ENCODE peak calls at places on chromosomes 3 and 15, in eight cellular contexts. One of them, this sample, is unnamed.
A peak's percentile ranks its signal among the peaks of the same experiment; 100 is the strongest.

GRCh38 chr15:78120523-78120922 is 10.7 kb downstream of the CIB2 start:
- DNase-seq in osteoblast: no peak
- DNase-seq in CD4-positive, CD25-positive, alpha-beta regulatory T cell: no peak
- DNase-seq in aorta: no peak
- DNase-seq in heart right ventricle: no peak
- DNase-seq in RWPE2: no peak
- DNase-seq in IMR-90: no peak
- DNase-seq in A549: no peak
- DNase-seq in this sample: no peak

GRCh38 chr15:63870403-63871209 is 36.9 kb upstream of the HERC1 start:
- DNase-seq in osteoblast: peak; percentile 96
- DNase-seq in CD4-positive, CD25-positive, alpha-beta regulatory T cell: no peak
- DNase-seq in aorta: peak; percentile 62
- DNase-seq in heart right ventricle: peak; percentile 20
- DNase-seq in RWPE2: no peak
- DNase-seq in IMR-90: peak; percentile 85
- DNase-seq in A549: peak; percentile 44
- DNase-seq in this sample: no peak

GRCh38 chr3:30440880-30441279 is 165.5 kb upstream of the TGFBR2 start:
- DNase-seq in osteoblast: no peak
- DNase-seq in CD4-positive, CD25-positive, alpha-beta regulatory T cell: no peak
- DNase-seq in aorta: no peak
- DNase-seq in heart right ventricle: no peak
- DNase-seq in RWPE2: no peak
- DNase-seq in IMR-90: no peak
- DNase-seq in A549: no peak
- DNase-seq in this sample: no peak

GRCh38 chr3:122858373-122858772 is 63.5 kb downstream of the SLC49A4 start:
- DNase-seq in osteoblast: no peak
- DNase-seq in CD4-positive, CD25-positive, alpha-beta regulatory T cell: no peak
- DNase-seq in aorta: no peak
- DNase-seq in heart right ventricle: no peak
- DNase-seq in RWPE2: no peak
- DNase-seq in IMR-90: peak; percentile 25
- DNase-seq in A549: no peak
- DNase-seq in this sample: no peak

GRCh38 chr15:99442268-99442897 is 123.4 kb upstream of the MEF2A start:
- DNase-seq in osteoblast: peak; percentile 98
- DNase-seq in CD4-positive, CD25-positive, alpha-beta regulatory T cell: no peak
- DNase-seq in aorta: peak; percentile 82
- DNase-seq in heart right ventricle: peak; percentile 76
- DNase-seq in RWPE2: peak; percentile 86
- DNase-seq in IMR-90: peak; percentile 90
- DNase-seq in A549: peak; percentile 52
- DNase-seq in this sample: no peak

GRCh38 chr3:39126532-39127071 is 19.1 kb downstream of the TTC21A start:
- DNase-seq in osteoblast: peak; percentile 91
- DNase-seq in CD4-positive, CD25-positive, alpha-beta regulatory T cell: peak; percentile 46
- DNase-seq in aorta: no peak
- DNase-seq in heart right ventricle: no peak
- DNase-seq in RWPE2: no peak
- DNase-seq in IMR-90: peak; percentile 65
- DNase-seq in A549: no peak
- DNase-seq in this sample: no peak

GRCh38 chr3:56593455-56594158 is 36.6 kb downstream of the CCDC66 start:
- DNase-seq in osteoblast: no peak
- DNase-seq in CD4-positive, CD25-positive, alpha-beta regulatory T cell: peak; percentile 83
- DNase-seq in aorta: no peak
- DNase-seq in heart right ventricle: no peak
- DNase-seq in RWPE2: no peak
- DNase-seq in IMR-90: no peak
- DNase-seq in A549: no peak
- DNase-seq in this sample: peak; percentile 78

GRCh38 chr3:183911763-183912506 is 27.3 kb upstream of the PARL start:
- DNase-seq in osteoblast: no peak
- DNase-seq in CD4-positive, CD25-positive, alpha-beta regulatory T cell: no peak
- DNase-seq in aorta: no peak
- DNase-seq in heart right ventricle: no peak
- DNase-seq in RWPE2: no peak
- DNase-seq in IMR-90: no peak
- DNase-seq in A549: no peak
- DNase-seq in this sample: no peak

GRCh38 chr15:31273258-31273941 is 53.2 kb upstream of the KLF13 start:
- DNase-seq in osteoblast: peak; percentile 81
- DNase-seq in CD4-positive, CD25-positive, alpha-beta regulatory T cell: no peak
- DNase-seq in aorta: peak; percentile 30
- DNase-seq in heart right ventricle: no peak
- DNase-seq in RWPE2: peak; percentile 59
- DNase-seq in IMR-90: no peak
- DNase-seq in A549: no peak
- DNase-seq in this sample: no peak

GRCh38 chr15:45129651-45130129 is at the start of the genes DUOX1 and DUOXA1:
- DNase-seq in osteoblast: peak; percentile 88
- DNase-seq in CD4-positive, CD25-positive, alpha-beta regulatory T cell: no peak
- DNase-seq in aorta: no peak
- DNase-seq in heart right ventricle: peak; percentile 57
- DNase-seq in RWPE2: peak; percentile 86
- DNase-seq in IMR-90: no peak
- DNase-seq in A549: no peak
- DNase-seq in this sample: no peak

GRCh38 chr3:124657138-124657537 is 73.1 kb upstream of the UMPS start:
- DNase-seq in osteoblast: no peak
- DNase-seq in CD4-positive, CD25-positive, alpha-beta regulatory T cell: no peak
- DNase-seq in aorta: no peak
- DNase-seq in heart right ventricle: no peak
- DNase-seq in RWPE2: no peak
- DNase-seq in IMR-90: no peak
- DNase-seq in A549: no peak
- DNase-seq in this sample: no peak

GRCh38 chr3:127803619-127804018 is 18.7 kb downstream of the MGLL start:
- DNase-seq in osteoblast: peak; percentile 95
- DNase-seq in CD4-positive, CD25-positive, alpha-beta regulatory T cell: no peak
- DNase-seq in aorta: no peak
- DNase-seq in heart right ventricle: no peak
- DNase-seq in RWPE2: no peak
- DNase-seq in IMR-90: peak; percentile 98
- DNase-seq in A549: peak; percentile 78
- DNase-seq in this sample: no peak

GRCh38 chr3:53166781-53167291 is 5.8 kb downstream of the PRKCD start:
- DNase-seq in osteoblast: peak; percentile 99
- DNase-seq in CD4-positive, CD25-positive, alpha-beta regulatory T cell: no peak
- DNase-seq in aorta: peak; percentile 89
- DNase-seq in heart right ventricle: peak; percentile 75
- DNase-seq in RWPE2: no peak
- DNase-seq in IMR-90: peak; percentile 64
- DNase-seq in A549: no peak
- DNase-seq in this sample: no peak

GRCh38 chr15:80761754-80762153 is 17.4 kb upstream of the CEMIP start:
- DNase-seq in osteoblast: no peak
- DNase-seq in CD4-positive, CD25-positive, alpha-beta regulatory T cell: no peak
- DNase-seq in aorta: no peak
- DNase-seq in heart right ventricle: no peak
- DNase-seq in RWPE2: no peak
- DNase-seq in IMR-90: no peak
- DNase-seq in A549: no peak
- DNase-seq in this sample: no peak

GRCh38 chr15:96285306-96285705 is 45.2 kb upstream of the NR2F2 start:
- DNase-seq in osteoblast: peak; percentile 82
- DNase-seq in CD4-positive, CD25-positive, alpha-beta regulatory T cell: no peak
- DNase-seq in aorta: peak; percentile 53
- DNase-seq in heart right ventricle: no peak
- DNase-seq in RWPE2: no peak
- DNase-seq in IMR-90: peak; percentile 99
- DNase-seq in A549: no peak
- DNase-seq in this sample: no peak

GRCh38 chr15:90184119-90184785 is 16.9 kb upstream of the SEMA4B start:
- DNase-seq in osteoblast: peak; percentile 89
- DNase-seq in CD4-positive, CD25-positive, alpha-beta regulatory T cell: no peak
- DNase-seq in aorta: peak; percentile 88
- DNase-seq in heart right ventricle: peak; percentile 76
- DNase-seq in RWPE2: peak; percentile 90
- DNase-seq in IMR-90: no peak
- DNase-seq in A549: peak; percentile 92
- DNase-seq in this sample: peak; percentile 16

GRCh38 chr15:37019479-37020433 is 80.6 kb downstream of the MEIS2 start:
- DNase-seq in osteoblast: peak; percentile 49
- DNase-seq in CD4-positive, CD25-positive, alpha-beta regulatory T cell: no peak
- DNase-seq in aorta: no peak
- DNase-seq in heart right ventricle: no peak
- DNase-seq in RWPE2: no peak
- DNase-seq in IMR-90: peak; percentile 79
- DNase-seq in A549: no peak
- DNase-seq in this sample: no peak

GRCh38 chr3:147360936-147361670 is 45.2 kb downstream of the ZIC4 start:
- DNase-seq in osteoblast: no peak
- DNase-seq in CD4-positive, CD25-positive, alpha-beta regulatory T cell: no peak
- DNase-seq in aorta: no peak
- DNase-seq in heart right ventricle: no peak
- DNase-seq in RWPE2: no peak
- DNase-seq in IMR-90: no peak
- DNase-seq in A549: no peak
- DNase-seq in this sample: no peak

GRCh38 chr3:172516318-172517214 is 6.7 kb downstream of the TNFSF10 start:
- DNase-seq in osteoblast: no peak
- DNase-seq in CD4-positive, CD25-positive, alpha-beta regulatory T cell: no peak
- DNase-seq in aorta: peak; percentile 67
- DNase-seq in heart right ventricle: peak; percentile 23
- DNase-seq in RWPE2: peak; percentile 87
- DNase-seq in IMR-90: peak; percentile 94
- DNase-seq in A549: no peak
- DNase-seq in this sample: peak; percentile 45

GRCh38 chr3:158269896-158270295 is 160.0 kb downstream of the RSRC1 start:
- DNase-seq in osteoblast: no peak
- DNase-seq in CD4-positive, CD25-positive, alpha-beta regulatory T cell: no peak
- DNase-seq in aorta: no peak
- DNase-seq in heart right ventricle: no peak
- DNase-seq in RWPE2: no peak
- DNase-seq in IMR-90: no peak
- DNase-seq in A549: no peak
- DNase-seq in this sample: no peak

GRCh38 chr15:101206173-101206572 is 45.7 kb downstream of the CHSY1 start:
- DNase-seq in osteoblast: no peak
- DNase-seq in CD4-positive, CD25-positive, alpha-beta regulatory T cell: peak; percentile 30
- DNase-seq in aorta: no peak
- DNase-seq in heart right ventricle: no peak
- DNase-seq in RWPE2: no peak
- DNase-seq in IMR-90: peak; percentile 95
- DNase-seq in A549: no peak
- DNase-seq in this sample: peak; percentile 28

DNA sequence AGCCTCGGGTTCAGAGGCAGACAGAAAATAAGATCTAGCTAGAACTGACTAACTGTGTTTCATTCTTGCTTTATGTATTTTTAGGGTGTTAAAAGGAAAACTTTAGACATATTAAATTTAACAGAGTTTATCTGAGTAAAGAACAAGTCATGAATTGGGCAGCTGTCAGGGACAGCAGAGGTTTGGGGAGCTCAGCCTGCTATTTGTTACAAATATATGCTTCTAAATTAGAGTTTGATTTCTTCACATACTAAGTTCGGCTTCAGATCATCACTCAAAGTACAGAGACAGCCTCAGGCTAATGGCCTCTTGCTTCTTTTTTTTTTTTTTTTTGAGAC is 21.9 kb downstream of the EFCC1 start:
- DNase-seq in osteoblast: no peak
- DNase-seq in CD4-positive, CD25-positive, alpha-beta regulatory T cell: no peak
- DNase-seq in aorta: no peak
- DNase-seq in heart right ventricle: no peak
- DNase-seq in RWPE2: no peak
- DNase-seq in IMR-90: no peak
- DNase-seq in A549: no peak
- DNase-seq in this sample: no peak
- H3K4me1 ChIP-seq in osteoblast: peaks cover 3% of the 10 kb centered on the region
- H3K4me1 ChIP-seq in CD4-positive, CD25-positive, alpha-beta regulatory T cell: peaks cover 12% of the 10 kb centered on the region
- H3K4me1 ChIP-seq in aorta: no peaks in the 10 kb centered on the region
- H3K4me1 ChIP-seq in heart right ventricle: peaks cover 42% of the 10 kb centered on the region
- H3K4me1 ChIP-seq in RWPE2: peaks cover 11% of the 10 kb centered on the region
- H3K4me1 ChIP-seq in IMR-90: peaks cover 26% of the 10 kb centered on the region
- H3K4me1 ChIP-seq in A549: peaks cover 6% of the 10 kb centered on the region
- H3K4me1 ChIP-seq in this sample: peaks cover 19% of the 10 kb centered on the region

DNA sequence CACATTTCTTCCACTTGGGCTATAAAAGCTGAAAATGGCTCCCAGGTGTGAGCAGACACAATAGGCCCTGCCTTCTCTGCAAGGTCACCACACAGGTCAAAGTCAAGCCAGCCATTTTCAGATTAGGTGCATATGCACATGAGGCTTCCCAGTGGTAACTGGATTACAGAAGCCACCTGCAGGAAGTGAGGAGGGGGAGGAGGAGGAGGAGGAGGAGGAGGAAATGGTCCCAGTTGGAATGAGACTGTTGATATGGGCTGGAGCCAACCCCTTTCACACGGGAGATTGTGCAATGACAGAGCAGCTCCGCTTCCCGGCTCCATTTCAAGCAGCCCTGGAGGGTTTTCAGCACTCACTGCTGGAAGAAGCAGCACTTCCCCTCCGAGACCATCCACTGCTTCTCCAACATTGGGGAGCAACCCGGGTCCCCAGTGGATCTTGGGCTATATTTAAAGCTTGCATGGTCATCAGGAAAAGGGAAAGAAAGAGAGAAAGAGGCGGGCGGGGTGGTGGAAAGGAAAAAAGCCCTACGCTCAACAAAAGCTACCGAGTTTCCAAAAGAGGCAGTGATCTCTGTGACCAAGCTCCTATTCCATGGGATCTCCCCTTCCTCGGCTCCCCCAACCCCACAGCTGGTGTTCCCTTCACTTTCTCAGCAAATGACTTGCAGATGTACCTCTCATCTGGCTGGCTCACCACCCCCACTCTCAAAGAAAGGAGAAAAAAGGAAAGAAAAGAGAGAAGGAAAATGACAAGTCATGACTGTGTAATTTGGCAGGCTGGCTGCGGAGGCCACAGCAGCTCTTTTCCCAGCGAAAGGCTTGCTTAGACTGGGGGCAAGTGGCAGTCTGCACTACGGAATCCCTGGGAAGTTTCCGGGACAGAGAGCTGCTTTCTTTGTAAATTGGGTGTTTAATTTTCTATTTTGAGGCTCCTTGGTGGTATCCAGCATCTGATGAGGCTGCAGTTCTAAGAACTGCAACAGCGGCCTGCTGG is 58.3 kb downstream of the LRIG1 start:
- DNase-seq in osteoblast: peak; percentile 83
- DNase-seq in CD4-positive, CD25-positive, alpha-beta regulatory T cell: no peak
- DNase-seq in aorta: peak; percentile 70
- DNase-seq in heart right ventricle: peak; percentile 66
- DNase-seq in RWPE2: no peak
- DNase-seq in IMR-90: peak; percentile 93
- DNase-seq in A549: no peak
- DNase-seq in this sample: no peak
- H3K27ac ChIP-seq in osteoblast: peak overlapping the region; percentile 83
- H3K27ac ChIP-seq in CD4-positive, CD25-positive, alpha-beta regulatory T cell: no peak overlapping the region
- H3K27ac ChIP-seq in aorta: peak overlapping the region; percentile 66
- H3K27ac ChIP-seq in heart right ventricle: peak overlapping the region; percentile 70
- H3K27ac ChIP-seq in RWPE2: peak overlapping the region; percentile 87
- H3K27ac ChIP-seq in IMR-90: peak overlapping the region; percentile 77
- H3K27ac ChIP-seq in A549: no peak overlapping the region
- H3K27ac ChIP-seq in this sample: no peak overlapping the region

GRCh38 chr3:61788623-61789507 is 227.5 kb downstream of the PTPRG start:
- DNase-seq in osteoblast: no peak
- DNase-seq in CD4-positive, CD25-positive, alpha-beta regulatory T cell: no peak
- DNase-seq in aorta: no peak
- DNase-seq in heart right ventricle: no peak
- DNase-seq in RWPE2: no peak
- DNase-seq in IMR-90: no peak
- DNase-seq in A549: no peak
- DNase-seq in this sample: no peak
- H3K4me3 ChIP-seq in osteoblast: no peak overlapping the region
- H3K4me3 ChIP-seq in CD4-positive, CD25-positive, alpha-beta regulatory T cell: no peak overlapping the region
- H3K4me3 ChIP-seq in aorta: no peak overlapping the region
- H3K4me3 ChIP-seq in heart right ventricle: no peak overlapping the region
- H3K4me3 ChIP-seq in RWPE2: no peak overlapping the region
- H3K4me3 ChIP-seq in IMR-90: no peak overlapping the region
- H3K4me3 ChIP-seq in A549: no peak overlapping the region
- H3K4me3 ChIP-seq in this sample: no peak overlapping the region

GRCh38 chr3:16608816-16609215 is 3.6 kb upstream of the DAZL start:
- DNase-seq in osteoblast: no peak
- DNase-seq in CD4-positive, CD25-positive, alpha-beta regulatory T cell: no peak
- DNase-seq in aorta: no peak
- DNase-seq in heart right ventricle: no peak
- DNase-seq in RWPE2: no peak
- DNase-seq in IMR-90: no peak
- DNase-seq in A549: no peak
- DNase-seq in this sample: no peak
- H3K4me1 ChIP-seq in osteoblast: peaks cover 7% of the 10 kb centered on the region
- H3K4me1 ChIP-seq in CD4-positive, CD25-positive, alpha-beta regulatory T cell: no peaks in the 10 kb centered on the region
- H3K4me1 ChIP-seq in aorta: no peaks in the 10 kb centered on the region
- H3K4me1 ChIP-seq in heart right ventricle: no peaks in the 10 kb centered on the region
- H3K4me1 ChIP-seq in RWPE2: no peaks in the 10 kb centered on the region
- H3K4me1 ChIP-seq in IMR-90: no peaks in the 10 kb centered on the region
- H3K4me1 ChIP-seq in A549: no peaks in the 10 kb centered on the region
- H3K4me1 ChIP-seq in this sample: no peaks in the 10 kb centered on the region